ENCODE peak calls at places on chromosome 2, in eight cellular contexts. Z is MCF 10A; L is body of pancreas; E is Calu3; U is activated T-helper 1 cell treated with anti-CD3 and anti-CD28 coated beads, Interleukin-2, amount 50 U/mL, for 16 hours; M is D341Med; G is stimulated activated naive B cell treated with anti-CD40 and anti-IgM and Interleukin-4, amounts not matched to agents 10 μg/mL and 1 μg/mL and 100 μg/mL, for 72 hours; H is K562. V is an unnamed sample.

GRCh38 chr2:10337449-10337848 is 34.7 kb downstream of the HPCAL1 start:
- DNase-seq in M (no peak), U (no peak), E (no peak), G (no peak), L (no peak), H (no peak), Z (no peak), V (no peak)

GRCh38 chr2:48356701-48357322 is 173.1 kb upstream of the STON1 start:
- DNase-seq in M (no peak), E (no peak), Z (no peak), H (no peak), G (no peak), L (no peak), U (no peak), V (no peak)

GRCh38 chr2:57084697-57085281 is 901.0 kb downstream of the CCDC85A start:
- DNase-seq in H (no peak), L (no peak), Z (no peak), U (no peak), G (no peak), M (no peak), E (no peak), V (no peak)

GRCh38 chr2:69138793-69139510 is 126.0 kb downstream of the ANTXR1 start:
- DNase-seq in Z (peak), E (peak), M (no peak), U (no peak), L (no peak), H (no peak), G (no peak), V (peak)

GRCh38 chr2:153311432-153311831 is 167.1 kb downstream of the RPRM start:
- DNase-seq in U (no peak), M (no peak), H (no peak), G (no peak), E (no peak), L (no peak), Z (peak), V (no peak)

GRCh38 chr2:29528891-29529520 is 392.4 kb downstream of the ALK start:
- DNase-seq in H (no peak), E (no peak), M (no peak), G (no peak), L (no peak), U (no peak), Z (peak), V (no peak)

GRCh38 chr2:42513252-42513918 is 19.6 kb upstream of the KCNG3 start:
- DNase-seq in Z (peak), M (peak), U (no peak), L (peak), E (peak), H (peak), G (no peak), V (peak)

GRCh38 chr2:173090291-173090877 is 14.7 kb downstream of the MAP3K20 start:
- DNase-seq in E (no peak), G (no peak), L (no peak), U (no peak), Z (no peak), M (no peak), H (no peak), V (no peak)

GRCh38 chr2:101151141-101151858 is at the start of gene TBC1D8:
- DNase-seq in E (peak), U (peak), M (peak), L (peak), H (peak), G (peak), Z (peak), V (peak)

V was measured in mammary epithelial cell.